ENCODE peak calls at places on chromosomes 6 and 20, in seven cellular contexts. H is neuronal stem cell, E is IMR-90, L is trophoblast cell, D is mesendoderm, B is mesenchymal stem cell, M is H1. X is an unnamed sample.

GRCh38 chr6:168734523-168734922 is 293.5 kb downstream of the SMOC2 start:
- DNase-seq in H (no peak), E (no peak), L (no peak), D (no peak), B (no peak), M (no peak), X (no peak)

GRCh38 chr20:57426831-57427230 is 35.6 kb downstream of the RBM38 start:
- DNase-seq in H (no peak), E (no peak), L (no peak), D (no peak), B (no peak), M (no peak), X (no peak)

GRCh38 chr20:43942661-43943285 is 28.1 kb downstream of the TOX2 start:
- DNase-seq in H (no peak), E (peak), L (peak), D (no peak), B (peak), M (no peak), X (no peak)

GRCh38 chr6:45822269-45822812 is 193.3 kb downstream of the CLIC5 start:
- DNase-seq in H (no peak), E (no peak), L (no peak), D (no peak), B (no peak), M (no peak), X (no peak)

GRCh38 chr6:119284861-119285521 is 64.6 kb downstream of the MAN1A1 start:
- DNase-seq in H (no peak), E (no peak), L (peak), D (peak), B (no peak), M (no peak), X (peak)

GRCh38 chr6:156839591-156840001 is 62.4 kb downstream of the ARID1B start:
- DNase-seq in H (no peak), E (peak), L (no peak), D (peak), B (peak), M (no peak), X (no peak)

GRCh38 chr6:125924697-125925358 is 31.7 kb upstream of the HINT3 start:
- DNase-seq in H (no peak), E (no peak), L (no peak), D (no peak), B (no peak), M (no peak), X (no peak)

GRCh38 chr6:36938536-36938935 is 16.0 kb upstream of the PI16 start:
- DNase-seq in H (no peak), E (peak), L (no peak), D (no peak), B (peak), M (no peak), X (no peak)

GRCh38 chr6:129006685-129007514 is 124.0 kb downstream of the LAMA2 start:
- DNase-seq in H (no peak), E (peak), L (no peak), D (peak), B (no peak), M (no peak), X (no peak)

GRCh38 chr20:63317601-63318291 is 24.8 kb downstream of the COL20A1 start:
- DNase-seq in H (no peak), E (no peak), L (no peak), D (no peak), B (no peak), M (no peak), X (no peak)

GRCh38 chr6:6626227-6626626 is 37.7 kb downstream of the LY86 start:
- DNase-seq in H (no peak), E (no peak), L (no peak), D (no peak), B (no peak), M (no peak), X (no peak)

GRCh38 chr6:12069891-12070529 is 57.9 kb downstream of the HIVEP1 start:
- DNase-seq in H (no peak), E (no peak), L (peak), D (no peak), B (no peak), M (no peak), X (no peak)
- H2AK5ac ChIP-seq in H (no peak), E (no peak), L (no peak), D (no peak), B (no peak), M (no peak), X (no peak)

GRCh38 chr20:527571-527886 is 16.1 kb downstream of the CSNK2A1 start:
- DNase-seq in H (no peak), E (no peak), L (no peak), D (no peak), B (no peak), M (no peak), X (no peak)
- H2AK5ac ChIP-seq in H (no peak), E (no peak), L (no peak), D (no peak), B (no peak), M (no peak), X (no peak)

GRCh38 chr6:14550410-14550809 is 432.8 kb downstream of the CD83 start:
- DNase-seq in H (no peak), E (no peak), L (peak), D (no peak), B (no peak), M (no peak), X (no peak)
- H2AK5ac ChIP-seq in H (no peak), E (no peak), L (no peak), D (no peak), B (no peak), M (no peak), X (no peak)

GRCh38 chr20:46368902-46369268 is 37.5 kb downstream of the ELMO2 start:
- DNase-seq in H (no peak), E (peak), L (no peak), D (no peak), B (no peak), M (no peak), X (no peak)

GRCh38 chr20:46375771-46376170 is 30.6 kb downstream of the ELMO2 start:
- DNase-seq in H (no peak), E (peak), L (no peak), D (no peak), B (no peak), M (no peak), X (no peak)

GRCh38 chr20:46374383-46374782 is 32.0 kb downstream of the ELMO2 start:
- DNase-seq in H (no peak), E (no peak), L (no peak), D (no peak), B (no peak), M (no peak), X (no peak)

GRCh38 chr20:46367967-46368901 is 38.2 kb downstream of the ELMO2 start:
- DNase-seq in H (no peak), E (no peak), L (peak), D (no peak), B (no peak), M (no peak), X (no peak)

GRCh38 chr20:46371656-46372055 is 34.8 kb downstream of the ELMO2 start:
- DNase-seq in H (no peak), E (no peak), L (no peak), D (no peak), B (peak), M (no peak), X (no peak)
- H2AK5ac ChIP-seq in H (no peak), E (no peak), L (no peak), D (no peak), B (no peak), M (no peak), X (no peak)

GRCh38 chr6:146547889-146548288 is 4.3 kb downstream of the RAB32 start:
- DNase-seq in H (no peak), E (no peak), L (no peak), D (no peak), B (no peak), M (no peak), X (no peak)
- H2AK5ac ChIP-seq in H (no peak), E (no peak), L (no peak), D (no peak), B (no peak), M (no peak), X (no peak)